ENCODE peak calls at places on chromosome 6, in seven cellular contexts. L is upper lobe of right lung, S is heart right ventricle, Q is tibial nerve, V is ascending aorta, N is IMR-90, Y is uterus. O is an unnamed sample. For H3K4me1, the result is how much of the 10 kb centered on the place peaks cover.

GRCh38 chr6:169326067-169326799 is 72.6 kb upstream of the THBS2 start:
- DNase-seq in L (no peak), S (no peak), Q (no peak), V (no peak), N (peak), Y (no peak), O (peak)

GRCh38 chr6:168452685-168453377 is 11.8 kb downstream of the SMOC2 start:
- DNase-seq in L (no peak), S (no peak), Q (no peak), V (no peak), N (no peak), Y (no peak), O (no peak)

GRCh38 chr6:56757585-56757984 is 114.9 kb upstream of the DST start:
- DNase-seq in L (no peak), S (no peak), Q (no peak), V (no peak), N (peak), Y (no peak), O (no peak)

GRCh38 chr6:140979642-140980091 is 1153.1 kb upstream of the GJE1 start:
- DNase-seq in L (no peak), S (peak), Q (peak), V (peak), N (peak), Y (peak), O (peak)

GRCh38 chr6:105359419-105360366 is 43.2 kb downstream of the PREP start:
- DNase-seq in L (no peak), S (no peak), Q (no peak), V (no peak), N (peak), Y (no peak), O (peak)

GRCh38 chr6:56517155-56517745 is 125.4 kb downstream of the DST start:
- DNase-seq in L (no peak), S (no peak), Q (no peak), V (no peak), N (peak), Y (no peak), O (no peak)

GRCh38 chr6:157037165-157037564 is 260.0 kb downstream of the ARID1B start:
- DNase-seq in L (no peak), S (no peak), Q (no peak), V (no peak), N (no peak), Y (no peak), O (no peak)

GRCh38 chr6:82953871-82954270 is 111.8 kb downstream of the UBE3D start:
- DNase-seq in L (no peak), S (peak), Q (no peak), V (no peak), N (peak), Y (peak), O (peak)

DNA sequence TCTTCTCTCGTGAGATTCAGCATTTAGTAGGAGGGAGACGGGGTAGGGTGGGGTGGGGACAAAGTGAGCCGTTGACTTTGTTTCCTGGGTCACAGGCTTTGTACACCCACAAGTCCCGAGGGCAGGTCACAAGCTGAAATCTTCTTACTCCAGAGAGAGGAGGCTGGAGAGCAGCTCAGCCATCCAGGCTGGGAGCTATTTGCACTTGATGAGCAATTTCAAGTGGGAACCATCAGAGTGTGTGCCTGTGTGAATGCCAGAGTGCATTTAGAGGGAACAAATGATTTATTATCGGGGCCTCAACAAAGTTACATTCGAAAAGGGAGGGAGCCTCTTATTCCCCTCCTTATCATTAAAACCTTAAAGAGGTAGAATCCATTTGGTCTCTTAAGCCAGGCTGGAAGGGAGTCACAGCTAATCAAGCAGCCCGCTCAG is 155.7 kb upstream of the JARID2 start:
- DNase-seq in L (no peak), S (peak), Q (no peak), V (no peak), N (no peak), Y (peak), O (no peak)
- TF ChIP-seq CTCF in L (no peak), S (no peak), Q (no peak), V (no peak), N (no peak), Y (no peak), O (no peak)

GRCh38 chr6:33841868-33842267 is 38.1 kb upstream of the MLN start:
- DNase-seq in L (no peak), S (no peak), Q (no peak), V (no peak), N (no peak), Y (no peak), O (no peak)
- H3K4me1 ChIP-seq in L (under half), S (under half), Q (under half), V (under half), N (under half), Y (under half), O (under half)

GRCh38 chr6:34112102-34112501 is 33.8 kb downstream of the GRM4 start:
- DNase-seq in L (no peak), S (no peak), Q (no peak), V (no peak), N (no peak), Y (no peak), O (no peak)
- TF ChIP-seq CTCF in L (no peak), S (no peak), Q (no peak), V (no peak), N (no peak), Y (no peak), O (no peak)

GRCh38 chr6:110877569-110877968 is 3.0 kb downstream of the AMD1 start:
- DNase-seq in L (no peak), S (no peak), Q (no peak), V (no peak), N (no peak), Y (no peak), O (no peak)

GRCh38 chr6:110882824-110883554 is 8.4 kb downstream of the AMD1 start:
- DNase-seq in L (no peak), S (no peak), Q (no peak), V (no peak), N (no peak), Y (no peak), O (no peak)

GRCh38 chr6:110878751-110879539 is 4.4 kb downstream of the AMD1 start:
- DNase-seq in L (no peak), S (no peak), Q (peak), V (no peak), N (peak), Y (no peak), O (no peak)

GRCh38 chr6:110881929-110882629 is 7.5 kb downstream of the AMD1 start:
- DNase-seq in L (no peak), S (no peak), Q (no peak), V (no peak), N (peak), Y (no peak), O (no peak)

DNA sequence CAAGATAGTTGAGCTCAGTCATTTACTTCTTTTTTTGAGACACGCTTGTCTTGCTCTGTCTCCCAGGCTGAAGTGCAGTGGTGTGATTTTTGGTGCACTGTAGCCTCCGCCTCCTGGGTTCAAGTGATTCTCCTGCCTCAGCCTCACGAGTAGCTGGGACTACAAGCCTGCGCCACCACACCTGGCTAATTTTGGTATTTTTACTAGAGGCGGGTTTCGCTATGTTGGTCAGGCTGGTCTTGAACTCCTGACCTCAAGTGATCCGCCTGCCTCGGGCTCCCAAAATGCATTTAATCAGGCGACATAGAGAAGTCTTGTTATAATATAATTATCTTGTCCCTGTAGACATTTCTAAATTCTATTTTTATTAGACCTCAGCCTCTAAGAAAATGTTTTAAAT is 6.1 kb downstream of the AMD1 start:
- DNase-seq in L (no peak), S (no peak), Q (no peak), V (no peak), N (no peak), Y (no peak), O (no peak)
- H3K4me1 ChIP-seq in L (half or more), S (half or more), Q (under half), V (under half), N (under half), Y (under half), O (under half)

DNA sequence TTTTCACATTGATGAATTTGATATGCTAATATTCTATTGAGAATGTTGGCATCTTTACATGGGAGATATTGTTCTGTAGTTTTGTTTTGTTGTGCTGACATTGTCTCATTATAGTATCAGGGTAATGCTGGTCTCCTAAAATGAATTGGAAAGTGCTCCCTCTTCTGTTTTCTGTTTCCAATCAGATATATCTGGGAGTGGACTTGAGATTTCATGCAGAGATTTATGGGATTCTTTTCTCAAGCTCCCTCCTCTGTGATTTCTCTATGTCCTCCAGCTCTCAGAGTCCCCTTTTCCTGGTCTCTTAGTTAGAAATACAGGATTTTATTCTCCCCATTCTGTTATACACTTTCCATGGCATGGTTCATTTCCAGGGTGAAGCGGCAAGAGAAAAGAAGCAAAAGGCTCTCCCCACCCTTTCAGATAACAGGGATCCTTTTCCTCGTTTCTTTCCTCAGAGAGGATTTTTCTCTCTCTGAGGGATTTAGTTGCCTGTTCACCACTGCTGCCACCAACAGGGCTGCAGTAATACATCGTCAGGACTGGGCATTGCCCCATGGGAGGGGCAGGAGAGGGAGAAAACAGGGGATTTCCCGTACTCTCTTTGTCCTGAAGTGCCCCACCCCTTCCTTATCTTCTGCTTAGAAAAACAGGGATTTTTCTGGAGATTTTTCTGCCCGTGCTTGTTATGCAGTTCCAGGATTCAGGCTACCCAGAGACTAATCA is 59.3 kb upstream of the STMND1 start:
- DNase-seq in L (no peak), S (peak), Q (no peak), V (no peak), N (peak), Y (no peak), O (peak)
- TF ChIP-seq CTCF in L (peak), S (peak), Q (no peak), V (no peak), N (peak), Y (no peak), O (no peak)

GRCh38 chr6:131122516-131122915 is 12.8 kb upstream of the AKAP7 start:
- DNase-seq in L (no peak), S (no peak), Q (no peak), V (no peak), N (no peak), Y (no peak), O (no peak)
- H3K4me1 ChIP-seq in L (under half), S (under half), Q (under half), V (under half), N (under half), Y (under half), O (under half)

GRCh38 chr6:26414281-26414680 is 12.2 kb downstream of the BTN3A1 start:
- DNase-seq in L (no peak), S (no peak), Q (no peak), V (no peak), N (no peak), Y (no peak), O (no peak)

GRCh38 chr6:26408828-26409730 is 7.0 kb downstream of the BTN3A1 start:
- DNase-seq in L (no peak), S (no peak), Q (no peak), V (no peak), N (no peak), Y (no peak), O (no peak)

GRCh38 chr6:26412954-26413353 is 10.9 kb downstream of the BTN3A1 start:
- DNase-seq in L (no peak), S (peak), Q (no peak), V (no peak), N (no peak), Y (no peak), O (no peak)

GRCh38 chr6:26412225-26412624 is 10.2 kb downstream of the BTN3A1 start:
- DNase-seq in L (no peak), S (no peak), Q (no peak), V (no peak), N (no peak), Y (no peak), O (no peak)

DNA sequence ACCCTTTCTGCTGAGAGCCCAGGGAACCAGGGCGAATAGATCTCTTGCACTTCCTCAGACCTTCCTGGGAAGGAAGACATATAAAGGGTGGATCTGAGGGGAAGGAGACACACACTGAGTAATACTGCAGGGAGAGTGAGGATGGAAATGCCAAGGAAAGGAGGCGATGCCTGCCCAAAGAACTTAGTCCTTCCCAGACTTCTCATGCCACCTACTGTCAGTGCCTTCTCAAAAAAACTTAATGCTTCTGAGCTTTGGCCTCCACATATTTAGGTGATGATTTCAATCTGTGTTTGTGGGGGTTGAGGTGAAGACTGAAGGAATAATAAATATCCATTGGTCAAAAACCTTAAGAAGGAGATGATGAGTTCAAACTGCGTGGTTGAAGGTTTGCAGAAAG is 9.7 kb downstream of the BTN3A1 start:
- DNase-seq in L (no peak), S (no peak), Q (no peak), V (no peak), N (peak), Y (no peak), O (no peak)
- TF ChIP-seq CTCF in L (no peak), S (no peak), Q (no peak), V (no peak), N (peak), Y (no peak), O (no peak)

GRCh38 chr6:16939839-16940238 is 162.0 kb upstream of the STMND1 start:
- DNase-seq in L (no peak), S (no peak), Q (no peak), V (no peak), N (no peak), Y (no peak), O (no peak)
- H3K4me1 ChIP-seq in L (under half), S (under half), Q (under half), V (under half), N (under half), Y (under half), O (under half)

GRCh38 chr6:134706806-134707205 is 243.1 kb downstream of the ALDH8A1 start:
- DNase-seq in L (no peak), S (no peak), Q (no peak), V (no peak), N (peak), Y (no peak), O (peak)

GRCh38 chr6:134707342-134707982 is 242.4 kb downstream of the ALDH8A1 start:
- DNase-seq in L (no peak), S (no peak), Q (no peak), V (no peak), N (peak), Y (no peak), O (peak)

GRCh38 chr6:134703206-134703605 is 246.7 kb downstream of the ALDH8A1 start:
- DNase-seq in L (no peak), S (no peak), Q (no peak), V (no peak), N (no peak), Y (no peak), O (no peak)

GRCh38 chr6:134708079-134708478 is 241.8 kb downstream of the ALDH8A1 start:
- DNase-seq in L (no peak), S (no peak), Q (no peak), V (no peak), N (no peak), Y (no peak), O (no peak)

DNA sequence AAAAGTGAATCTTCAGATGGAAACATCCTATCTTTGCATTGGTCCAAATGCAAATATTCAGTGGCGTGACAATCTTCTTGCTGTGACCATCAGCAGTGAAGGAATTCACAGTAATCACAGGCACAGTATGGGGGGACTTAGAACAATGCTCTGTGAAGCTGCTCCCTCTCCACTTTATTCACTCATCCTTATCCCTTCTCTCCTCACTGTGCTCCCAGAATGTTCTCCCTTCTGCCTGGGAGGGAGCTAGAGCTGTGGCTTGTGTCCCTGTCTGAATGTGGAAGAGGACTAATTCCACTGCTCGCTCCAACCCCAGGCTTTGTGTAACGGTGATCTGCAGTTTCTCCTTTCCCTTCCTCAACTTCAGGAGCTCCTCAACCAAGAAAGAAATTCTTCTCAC is 243.7 kb downstream of the ALDH8A1 start:
- DNase-seq in L (no peak), S (no peak), Q (no peak), V (no peak), N (no peak), Y (no peak), O (no peak)
- TF ChIP-seq CTCF in L (no peak), S (peak), Q (no peak), V (no peak), N (no peak), Y (no peak), O (no peak)

DNA sequence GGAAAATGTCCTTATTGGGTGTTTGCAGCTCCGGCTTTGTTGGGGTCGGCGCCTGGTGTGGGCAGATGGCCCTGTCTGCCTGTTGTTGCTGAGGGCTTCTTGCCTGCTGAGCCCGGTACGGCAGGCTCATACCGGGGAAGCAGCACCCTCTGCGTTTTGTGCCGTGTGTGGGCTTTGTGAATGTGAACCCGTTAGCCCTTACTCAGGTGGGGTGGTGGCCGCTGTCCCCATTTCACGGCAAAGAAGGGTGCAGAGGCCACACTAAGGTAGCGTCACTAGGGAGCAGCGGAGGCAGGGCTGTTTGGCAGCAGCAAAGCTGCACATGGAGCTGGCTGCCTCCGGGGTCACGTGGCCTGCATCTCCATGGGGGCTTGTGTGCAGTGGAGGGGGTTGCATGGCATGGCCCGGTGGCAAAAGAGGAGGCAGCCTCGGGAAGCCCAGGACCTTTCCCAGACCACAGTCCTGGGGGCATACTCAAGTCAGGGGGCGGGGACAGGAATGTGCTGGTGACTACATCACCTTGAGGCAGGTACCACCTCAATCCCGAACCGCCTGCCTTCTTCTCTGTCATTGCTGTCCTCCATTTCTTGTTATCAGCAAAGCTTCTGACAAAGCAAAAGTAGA is 47.3 kb upstream of the SRF start:
- DNase-seq in L (no peak), S (no peak), Q (no peak), V (no peak), N (no peak), Y (no peak), O (no peak)
- H3K4me1 ChIP-seq in L (under half), S (under half), Q (under half), V (under half), N (half or more), Y (under half), O (half or more)

O was measured in astrocyte.